ENCODE peak calls at places on chromosomes 16 and 17, in seven cellular contexts. G is lung, J is esophagus muscularis mucosa, B is GM23338, Z is trophoblast cell, A is adrenal gland, C is HepG2. U is an unnamed sample.

GRCh38 chr17:21452377-21453143 is 76.4 kb downstream of the KCNJ12 start:
- DNase-seq in Z (peak; percentile 56), B (peak; percentile 82), J (no peak), C (peak; percentile 13), G (peak; percentile 43), A (peak; percentile 51), U (no peak)

GRCh38 chr16:26430618-26431017 is 636.1 kb upstream of the C16orf82 start:
- DNase-seq in Z (no peak), A (no peak), B (no peak), C (no peak), J (no peak), G (no peak), U (no peak)

GRCh38 chr16:84932691-84933090 is 78.6 kb downstream of the ZDHHC7 start:
- DNase-seq in Z (no peak), B (no peak), J (no peak), G (no peak), C (no peak), A (no peak), U (peak; percentile 61)

GRCh38 chr16:58119509-58119845 is 9.7 kb downstream of the CFAP20 start:
- DNase-seq in G (no peak), B (no peak), C (no peak), Z (no peak), A (no peak), J (no peak), U (no peak)

GRCh38 chr16:9364721-9365693 is 273.6 kb downstream of the HAPSTR1 start:
- DNase-seq in B (no peak), J (peak; percentile 93), G (peak; percentile 53), Z (no peak), A (peak; percentile 93), C (peak; percentile 86), U (no peak)

GRCh38 chr17:3447625-3448024 is 14.0 kb upstream of the OR1E2 start:
- DNase-seq in G (no peak), Z (no peak), B (peak; percentile 80), J (no peak), A (no peak), C (peak; percentile 6), U (no peak)

GRCh38 chr17:3594056-3594810 is 15.0 kb downstream of the TRPV1 start:
- DNase-seq in G (no peak), A (no peak), C (no peak), Z (no peak), J (no peak), B (no peak), U (no peak)

GRCh38 chr17:76204277-76204676 is 36.0 kb downstream of the RNF157 start:
- DNase-seq in G (no peak), J (no peak), B (no peak), C (peak; percentile 43), A (no peak), Z (peak; percentile 64), U (peak; percentile 14)

GRCh38 chr17:69302682-69303081 is 24.3 kb downstream of the ABCA5 start:
- DNase-seq in B (no peak), A (no peak), G (no peak), C (no peak), Z (no peak), J (no peak), U (no peak)

GRCh38 chr17:7781467-7781866 is 52.5 kb upstream of the KDM6B start:
- DNase-seq in A (no peak), B (no peak), J (no peak), G (peak; percentile 60), Z (no peak), C (peak; percentile 15), U (no peak)

GRCh38 chr16:4344659-4345438 is 6.3 kb downstream of the PAM16 start:
- DNase-seq in C (peak; percentile 87), B (no peak), J (no peak), A (no peak), Z (peak; percentile 30), G (no peak), U (no peak)

GRCh38 chr17:16286009-16286946 is 67.0 kb downstream of the CENPV start:
- DNase-seq in J (peak; percentile 97), A (peak; percentile 96), C (peak; percentile 99), G (peak; percentile 88), B (peak; percentile 96), Z (peak; percentile 90), U (peak; percentile 86)

GRCh38 chr16:11273721-11274324 is 394 bp upstream of the PRM3 start:
- DNase-seq in J (no peak), G (no peak), B (no peak), A (no peak), Z (no peak), C (peak; percentile 91), U (no peak)

GRCh38 chr17:21090889-21091618 is 35.7 kb upstream of the DHRS7B start:
- DNase-seq in A (no peak), C (no peak), Z (no peak), J (no peak), B (no peak), G (no peak), U (no peak)

GRCh38 chr16:66486773-66487579 is 59.9 kb downstream of the BEAN1 start:
- DNase-seq in C (no peak), A (peak; percentile 44), B (no peak), Z (peak; percentile 97), G (no peak), J (no peak), U (peak; percentile 78)

GRCh38 chr16:49723310-49723709 is 132.6 kb downstream of the ZNF423 start:
- DNase-seq in Z (no peak), C (no peak), J (no peak), A (no peak), G (no peak), B (no peak), U (no peak)

GRCh38 chr17:4536259-4536741 is 18.9 kb downstream of the MYBBP1A start:
- DNase-seq in G (no peak), B (peak; percentile 62), A (no peak), C (no peak), J (no peak), Z (no peak), U (no peak)

GRCh38 chr16:71414038-71414437 is 27.8 kb downstream of the TLE7 start:
- DNase-seq in Z (no peak), A (no peak), G (no peak), C (no peak), B (no peak), J (no peak), U (no peak)

DNA sequence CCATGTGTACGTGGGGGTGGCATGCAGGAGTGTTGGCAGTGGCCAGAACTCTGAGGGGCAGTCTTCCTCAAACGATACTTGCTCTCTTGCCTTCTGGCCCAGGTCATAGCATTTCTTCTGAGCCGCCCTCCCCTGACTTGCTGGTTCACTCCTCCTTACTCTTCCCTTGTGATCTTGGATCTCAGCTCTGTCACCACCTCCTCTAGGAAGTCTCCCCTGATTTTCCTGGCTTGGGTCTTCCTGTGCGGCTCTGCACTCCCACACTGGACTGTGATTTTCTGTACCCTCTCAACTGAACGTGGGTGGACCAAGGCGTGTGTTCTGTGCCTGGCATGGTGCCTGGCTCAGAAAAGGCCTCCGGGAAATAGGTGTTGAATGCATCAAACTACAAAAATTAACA is 2.9 kb downstream of the EPN3 start:
- DNase-seq in G (no peak), A (no peak), C (no peak), Z (no peak), J (no peak), B (no peak), U (no peak)
- H3K36me3 ChIP-seq in G (no peaks in the 10 kb centered on the region), A (peaks cover 7% of the 10 kb centered on the region), C (no peaks in the 10 kb centered on the region), Z (peaks cover 39% of the 10 kb centered on the region), J (no peaks in the 10 kb centered on the region), B (no peaks in the 10 kb centered on the region), U (no peaks in the 10 kb centered on the region)

GRCh38 chr17:55294042-55294751 is 29.4 kb downstream of the HLF start:
- DNase-seq in A (no peak), C (no peak), J (no peak), G (no peak), B (no peak), Z (no peak), U (no peak)
- H3K27me3 ChIP-seq in A (no peaks in the 10 kb centered on the region), C (no peaks in the 10 kb centered on the region), J (no peaks in the 10 kb centered on the region), G (no peaks in the 10 kb centered on the region), B (no peaks in the 10 kb centered on the region), Z (no peaks in the 10 kb centered on the region), U (no peaks in the 10 kb centered on the region)

DNA sequence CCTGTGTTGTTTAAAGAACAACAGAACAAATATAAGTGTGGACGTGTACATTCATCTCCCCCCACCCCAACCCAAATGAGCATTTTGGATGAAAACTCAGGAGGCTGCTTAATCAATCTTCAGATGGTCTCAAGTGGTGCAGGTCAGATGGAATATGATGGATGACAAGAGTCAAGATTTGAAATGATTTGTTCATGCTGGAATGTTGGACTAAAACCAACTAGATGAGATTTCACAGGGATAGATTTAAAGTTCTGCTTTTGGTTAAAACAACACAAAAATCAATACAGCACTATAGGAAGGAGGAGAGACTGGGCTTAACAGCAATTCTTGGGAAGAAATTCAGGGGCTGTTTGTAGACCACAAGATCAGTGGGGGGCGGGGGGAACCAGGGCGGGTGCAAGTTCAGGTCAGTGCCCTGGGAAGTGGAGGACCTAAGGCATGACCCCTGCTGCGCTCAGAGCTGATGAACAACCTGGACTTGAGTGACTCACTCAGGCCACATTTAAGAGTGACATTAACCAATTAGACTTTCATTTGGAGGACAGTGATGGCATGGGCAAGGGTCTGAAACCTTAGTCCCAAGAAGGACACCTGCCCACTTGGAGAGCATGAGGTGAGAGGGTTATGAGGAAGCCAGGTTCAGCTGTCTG is 15.1 kb downstream of the TTYH2 start:
- DNase-seq in J (no peak), Z (no peak), G (no peak), C (no peak), A (no peak), B (no peak), U (no peak)
- H3K36me3 ChIP-seq in J (peaks cover 18% of the 10 kb centered on the region), Z (no peaks in the 10 kb centered on the region), G (peaks cover 6% of the 10 kb centered on the region), C (no peaks in the 10 kb centered on the region), A (no peaks in the 10 kb centered on the region), B (no peaks in the 10 kb centered on the region), U (no peaks in the 10 kb centered on the region)

GRCh38 chr16:15741207-15741871 is 91.3 kb downstream of the NDE1 start:
- DNase-seq in J (no peak), G (no peak), C (no peak), A (no peak), B (no peak), Z (no peak), U (no peak)

GRCh38 chr16:15743657-15744056 is 93.6 kb downstream of the NDE1 start:
- DNase-seq in G (no peak), Z (no peak), A (no peak), B (no peak), C (no peak), J (no peak), U (no peak)

GRCh38 chr16:15739940-15740339 is 89.9 kb downstream of the NDE1 start:
- DNase-seq in A (no peak), J (no peak), Z (no peak), G (no peak), C (no peak), B (no peak), U (no peak)

GRCh38 chr16:15739449-15739848 is 89.4 kb downstream of the NDE1 start:
- DNase-seq in B (no peak), G (no peak), A (no peak), J (no peak), C (no peak), Z (no peak), U (no peak)

GRCh38 chr16:15742716-15743115 is 92.7 kb downstream of the NDE1 start:
- DNase-seq in C (peak; percentile 63), G (no peak), A (no peak), Z (no peak), J (no peak), B (no peak), U (no peak)
- H3K27me3 ChIP-seq in C (no peaks in the 10 kb centered on the region), G (no peaks in the 10 kb centered on the region), A (no peaks in the 10 kb centered on the region), Z (peaks cover 2% of the 10 kb centered on the region), J (no peaks in the 10 kb centered on the region), B (no peaks in the 10 kb centered on the region), U (no peaks in the 10 kb centered on the region)

DNA sequence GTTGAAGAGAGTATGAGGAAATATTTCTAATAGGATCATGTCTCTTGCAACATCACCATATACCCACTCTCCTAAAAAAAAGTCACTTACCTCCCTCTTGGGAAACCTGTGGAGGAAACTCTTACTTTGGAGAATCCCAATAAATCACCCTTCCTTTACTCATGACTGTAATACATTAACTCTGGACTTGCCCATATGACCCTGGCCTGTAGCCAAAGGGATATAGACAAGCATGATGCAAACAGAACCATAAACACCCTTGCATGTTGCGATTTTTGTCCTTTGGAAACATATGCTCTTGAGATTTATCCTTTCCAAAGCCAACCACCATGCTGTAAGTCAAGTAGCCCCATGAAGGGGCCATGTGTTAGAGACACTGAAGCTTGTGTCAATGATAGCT is 19.5 kb downstream of the CDH11 start:
- DNase-seq in G (no peak), A (no peak), B (no peak), Z (no peak), C (no peak), J (peak; percentile 47), U (no peak)
- H3K36me3 ChIP-seq in G (no peaks in the 10 kb centered on the region), A (no peaks in the 10 kb centered on the region), B (no peaks in the 10 kb centered on the region), Z (peaks cover 14% of the 10 kb centered on the region), C (no peaks in the 10 kb centered on the region), J (no peaks in the 10 kb centered on the region), U (no peaks in the 10 kb centered on the region)